ENCODE peak calls at places on chromosome 6, in ten cellular contexts. One of them, this sample, is unnamed.

GRCh38 chr6:165644586-165645266 is 18.3 kb downstream of the PDE10A start:
- DNase-seq in lower lobe of right lung: no peak
- DNase-seq in spleen: no peak
- DNase-seq in A549: no peak
- DNase-seq in ovary: no peak
- DNase-seq in sigmoid colon: no peak
- DNase-seq in lower leg skin: no peak
- DNase-seq in cardiac fibroblast: no peak
- DNase-seq in fibroblast of the aortic adventitia: no peak
- DNase-seq in brain microvascular endothelial cell: no peak
- DNase-seq in this sample: no peak

GRCh38 chr6:5865492-5866031 is 141.2 kb downstream of the NRN1 start:
- DNase-seq in lower lobe of right lung: no peak
- DNase-seq in spleen: no peak
- DNase-seq in A549: no peak
- DNase-seq in ovary: no peak
- DNase-seq in sigmoid colon: no peak
- DNase-seq in lower leg skin: no peak
- DNase-seq in cardiac fibroblast: no peak
- DNase-seq in fibroblast of the aortic adventitia: no peak
- DNase-seq in brain microvascular endothelial cell: no peak
- DNase-seq in this sample: no peak

GRCh38 chr6:33620584-33621395 is at the start of gene ITPR3:
- DNase-seq in lower lobe of right lung: peak; percentile 74
- DNase-seq in spleen: peak; percentile 92
- DNase-seq in A549: peak; percentile 66
- DNase-seq in ovary: peak; percentile 59
- DNase-seq in sigmoid colon: peak; percentile 80
- DNase-seq in lower leg skin: no peak
- DNase-seq in cardiac fibroblast: peak; percentile 88
- DNase-seq in fibroblast of the aortic adventitia: peak; percentile 92
- DNase-seq in brain microvascular endothelial cell: no peak
- DNase-seq in this sample: peak; percentile 87

GRCh38 chr6:116876635-116877611 is at the start of gene RFX6:
- DNase-seq in lower lobe of right lung: no peak
- DNase-seq in spleen: no peak
- DNase-seq in A549: no peak
- DNase-seq in ovary: no peak
- DNase-seq in sigmoid colon: no peak
- DNase-seq in lower leg skin: no peak
- DNase-seq in cardiac fibroblast: no peak
- DNase-seq in fibroblast of the aortic adventitia: no peak
- DNase-seq in brain microvascular endothelial cell: no peak
- DNase-seq in this sample: peak; percentile 10

GRCh38 chr6:92790381-92790780 is 629.0 kb downstream of the EPHA7 start:
- DNase-seq in lower lobe of right lung: no peak
- DNase-seq in spleen: no peak
- DNase-seq in A549: no peak
- DNase-seq in ovary: no peak
- DNase-seq in sigmoid colon: no peak
- DNase-seq in lower leg skin: no peak
- DNase-seq in cardiac fibroblast: no peak
- DNase-seq in fibroblast of the aortic adventitia: no peak
- DNase-seq in brain microvascular endothelial cell: no peak
- DNase-seq in this sample: no peak

GRCh38 chr6:92459606-92460005 is 959.8 kb downstream of the EPHA7 start:
- DNase-seq in lower lobe of right lung: no peak
- DNase-seq in spleen: no peak
- DNase-seq in A549: no peak
- DNase-seq in ovary: no peak
- DNase-seq in sigmoid colon: no peak
- DNase-seq in lower leg skin: no peak
- DNase-seq in cardiac fibroblast: no peak
- DNase-seq in fibroblast of the aortic adventitia: no peak
- DNase-seq in brain microvascular endothelial cell: no peak
- DNase-seq in this sample: no peak

GRCh38 chr6:57432162-57432561 is 114.7 kb downstream of the PRIM2 start:
- DNase-seq in lower lobe of right lung: no peak
- DNase-seq in spleen: no peak
- DNase-seq in A549: no peak
- DNase-seq in ovary: no peak
- DNase-seq in sigmoid colon: no peak
- DNase-seq in lower leg skin: no peak
- DNase-seq in cardiac fibroblast: peak; percentile 92
- DNase-seq in fibroblast of the aortic adventitia: peak; percentile 76
- DNase-seq in brain microvascular endothelial cell: no peak
- DNase-seq in this sample: peak; percentile 71

GRCh38 chr6:5108536-5108935 is 23.4 kb downstream of the PPP1R3G start:
- DNase-seq in lower lobe of right lung: no peak
- DNase-seq in spleen: no peak
- DNase-seq in A549: no peak
- DNase-seq in ovary: no peak
- DNase-seq in sigmoid colon: peak; percentile 54
- DNase-seq in lower leg skin: no peak
- DNase-seq in cardiac fibroblast: no peak
- DNase-seq in fibroblast of the aortic adventitia: no peak
- DNase-seq in brain microvascular endothelial cell: no peak
- DNase-seq in this sample: no peak

GRCh38 chr6:43468240-43468639 is 9.1 kb upstream of the TJAP1 start:
- DNase-seq in lower lobe of right lung: no peak
- DNase-seq in spleen: no peak
- DNase-seq in A549: no peak
- DNase-seq in ovary: no peak
- DNase-seq in sigmoid colon: no peak
- DNase-seq in lower leg skin: no peak
- DNase-seq in cardiac fibroblast: no peak
- DNase-seq in fibroblast of the aortic adventitia: no peak
- DNase-seq in brain microvascular endothelial cell: no peak
- DNase-seq in this sample: no peak

GRCh38 chr6:70134542-70134941 is 168.3 kb downstream of the COL9A1 start:
- DNase-seq in lower lobe of right lung: no peak
- DNase-seq in spleen: no peak
- DNase-seq in A549: no peak
- DNase-seq in ovary: no peak
- DNase-seq in sigmoid colon: no peak
- DNase-seq in lower leg skin: no peak
- DNase-seq in cardiac fibroblast: no peak
- DNase-seq in fibroblast of the aortic adventitia: no peak
- DNase-seq in brain microvascular endothelial cell: no peak
- DNase-seq in this sample: no peak

GRCh38 chr6:78398292-78398691 is 469.1 kb upstream of the IRAK1BP1 start:
- DNase-seq in lower lobe of right lung: no peak
- DNase-seq in spleen: no peak
- DNase-seq in A549: no peak
- DNase-seq in ovary: no peak
- DNase-seq in sigmoid colon: no peak
- DNase-seq in lower leg skin: no peak
- DNase-seq in cardiac fibroblast: no peak
- DNase-seq in fibroblast of the aortic adventitia: no peak
- DNase-seq in brain microvascular endothelial cell: no peak
- DNase-seq in this sample: no peak

GRCh38 chr6:75850026-75850385 is 101.0 kb downstream of the MYO6 start:
- DNase-seq in lower lobe of right lung: no peak
- DNase-seq in spleen: no peak
- DNase-seq in A549: no peak
- DNase-seq in ovary: no peak
- DNase-seq in sigmoid colon: no peak
- DNase-seq in lower leg skin: no peak
- DNase-seq in cardiac fibroblast: no peak
- DNase-seq in fibroblast of the aortic adventitia: no peak
- DNase-seq in brain microvascular endothelial cell: no peak
- DNase-seq in this sample: no peak

GRCh38 chr6:89430563-89430962 is 2.4 kb upstream of the ANKRD6 start:
- DNase-seq in lower lobe of right lung: no peak
- DNase-seq in spleen: no peak
- DNase-seq in A549: no peak
- DNase-seq in ovary: no peak
- DNase-seq in sigmoid colon: no peak
- DNase-seq in lower leg skin: no peak
- DNase-seq in cardiac fibroblast: no peak
- DNase-seq in fibroblast of the aortic adventitia: peak; percentile 49
- DNase-seq in brain microvascular endothelial cell: no peak
- DNase-seq in this sample: no peak

DNA sequence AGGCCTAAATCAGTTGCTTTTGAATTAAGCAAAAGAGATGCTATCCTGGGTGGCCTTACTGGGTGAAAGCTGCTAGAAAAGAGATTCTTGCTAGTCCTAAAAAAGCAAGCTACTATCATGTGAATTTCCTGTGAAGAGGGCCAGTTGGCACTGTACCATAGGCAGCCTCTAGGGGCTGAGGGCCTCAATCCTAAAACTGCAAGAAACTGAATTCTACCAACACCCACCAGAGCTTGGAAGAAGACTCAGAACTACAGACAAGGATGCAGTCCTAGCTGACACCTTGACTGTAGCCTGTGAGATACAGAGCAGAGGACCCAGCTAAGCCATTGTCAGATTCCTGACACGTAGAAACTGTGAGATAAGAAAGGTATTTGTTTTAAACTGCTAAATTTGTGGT is 24.5 kb downstream of the CLIC5 start:
- DNase-seq in lower lobe of right lung: no peak
- DNase-seq in spleen: no peak
- DNase-seq in A549: no peak
- DNase-seq in ovary: no peak
- DNase-seq in sigmoid colon: no peak
- DNase-seq in lower leg skin: no peak
- DNase-seq in cardiac fibroblast: no peak
- DNase-seq in fibroblast of the aortic adventitia: no peak
- DNase-seq in brain microvascular endothelial cell: no peak
- DNase-seq in this sample: no peak
- TF ChIP-seq CTCF in lower lobe of right lung: no peak
- TF ChIP-seq CTCF in spleen: no peak
- TF ChIP-seq CTCF in A549: no peak
- TF ChIP-seq CTCF in ovary: no peak
- TF ChIP-seq CTCF in sigmoid colon: no peak
- TF ChIP-seq CTCF in lower leg skin: no peak
- TF ChIP-seq CTCF in cardiac fibroblast: no peak
- TF ChIP-seq CTCF in fibroblast of the aortic adventitia: no peak
- TF ChIP-seq CTCF in brain microvascular endothelial cell: peak; percentile 47
- TF ChIP-seq CTCF in this sample: no peak

GRCh38 chr6:112018619-112019416 is 35.1 kb upstream of the CCN6 start:
- DNase-seq in lower lobe of right lung: no peak
- DNase-seq in spleen: no peak
- DNase-seq in A549: no peak
- DNase-seq in ovary: no peak
- DNase-seq in sigmoid colon: no peak
- DNase-seq in lower leg skin: peak; percentile 69
- DNase-seq in cardiac fibroblast: peak; percentile 73
- DNase-seq in fibroblast of the aortic adventitia: peak; percentile 49
- DNase-seq in brain microvascular endothelial cell: peak; percentile 42
- DNase-seq in this sample: no peak

GRCh38 chr6:112017169-112017568 is 36.7 kb upstream of the CCN6 start:
- DNase-seq in lower lobe of right lung: no peak
- DNase-seq in spleen: no peak
- DNase-seq in A549: no peak
- DNase-seq in ovary: no peak
- DNase-seq in sigmoid colon: no peak
- DNase-seq in lower leg skin: no peak
- DNase-seq in cardiac fibroblast: no peak
- DNase-seq in fibroblast of the aortic adventitia: no peak
- DNase-seq in brain microvascular endothelial cell: no peak
- DNase-seq in this sample: no peak

GRCh38 chr6:112016335-112016734 is 37.6 kb upstream of the CCN6 start:
- DNase-seq in lower lobe of right lung: no peak
- DNase-seq in spleen: no peak
- DNase-seq in A549: no peak
- DNase-seq in ovary: no peak
- DNase-seq in sigmoid colon: no peak
- DNase-seq in lower leg skin: peak; percentile 47
- DNase-seq in cardiac fibroblast: peak; percentile 94
- DNase-seq in fibroblast of the aortic adventitia: peak; percentile 65
- DNase-seq in brain microvascular endothelial cell: peak; percentile 72
- DNase-seq in this sample: no peak

GRCh38 chr6:112019619-112020018 is 34.3 kb upstream of the CCN6 start:
- DNase-seq in lower lobe of right lung: no peak
- DNase-seq in spleen: no peak
- DNase-seq in A549: no peak
- DNase-seq in ovary: no peak
- DNase-seq in sigmoid colon: no peak
- DNase-seq in lower leg skin: no peak
- DNase-seq in cardiac fibroblast: no peak
- DNase-seq in fibroblast of the aortic adventitia: no peak
- DNase-seq in brain microvascular endothelial cell: no peak
- DNase-seq in this sample: no peak

GRCh38 chr6:112017760-112018537 is 36.0 kb upstream of the CCN6 start:
- DNase-seq in lower lobe of right lung: no peak
- DNase-seq in spleen: no peak
- DNase-seq in A549: no peak
- DNase-seq in ovary: no peak
- DNase-seq in sigmoid colon: no peak
- DNase-seq in lower leg skin: no peak
- DNase-seq in cardiac fibroblast: no peak
- DNase-seq in fibroblast of the aortic adventitia: no peak
- DNase-seq in brain microvascular endothelial cell: no peak
- DNase-seq in this sample: no peak
- H3K4me3 ChIP-seq in lower lobe of right lung: no peak overlapping the region
- H3K4me3 ChIP-seq in spleen: no peak overlapping the region
- H3K4me3 ChIP-seq in A549: no peak overlapping the region
- H3K4me3 ChIP-seq in ovary: no peak overlapping the region
- H3K4me3 ChIP-seq in sigmoid colon: no peak overlapping the region
- H3K4me3 ChIP-seq in lower leg skin: no peak overlapping the region
- H3K4me3 ChIP-seq in cardiac fibroblast: no peak overlapping the region
- H3K4me3 ChIP-seq in fibroblast of the aortic adventitia: no peak overlapping the region
- H3K4me3 ChIP-seq in brain microvascular endothelial cell: no peak overlapping the region
- H3K4me3 ChIP-seq in this sample: no peak overlapping the region

GRCh38 chr6:40577672-40578071 is 9.5 kb downstream of the LRFN2 start:
- DNase-seq in lower lobe of right lung: no peak
- DNase-seq in spleen: no peak
- DNase-seq in A549: no peak
- DNase-seq in ovary: no peak
- DNase-seq in sigmoid colon: no peak
- DNase-seq in lower leg skin: no peak
- DNase-seq in cardiac fibroblast: no peak
- DNase-seq in fibroblast of the aortic adventitia: no peak
- DNase-seq in brain microvascular endothelial cell: no peak
- DNase-seq in this sample: no peak
- TF ChIP-seq CTCF in lower lobe of right lung: no peak
- TF ChIP-seq CTCF in spleen: no peak
- TF ChIP-seq CTCF in A549: no peak
- TF ChIP-seq CTCF in ovary: no peak
- TF ChIP-seq CTCF in sigmoid colon: no peak
- TF ChIP-seq CTCF in lower leg skin: no peak
- TF ChIP-seq CTCF in cardiac fibroblast: peak; percentile 4
- TF ChIP-seq CTCF in fibroblast of the aortic adventitia: peak; percentile 39
- TF ChIP-seq CTCF in brain microvascular endothelial cell: peak; percentile 32
- TF ChIP-seq CTCF in this sample: no peak

DNA sequence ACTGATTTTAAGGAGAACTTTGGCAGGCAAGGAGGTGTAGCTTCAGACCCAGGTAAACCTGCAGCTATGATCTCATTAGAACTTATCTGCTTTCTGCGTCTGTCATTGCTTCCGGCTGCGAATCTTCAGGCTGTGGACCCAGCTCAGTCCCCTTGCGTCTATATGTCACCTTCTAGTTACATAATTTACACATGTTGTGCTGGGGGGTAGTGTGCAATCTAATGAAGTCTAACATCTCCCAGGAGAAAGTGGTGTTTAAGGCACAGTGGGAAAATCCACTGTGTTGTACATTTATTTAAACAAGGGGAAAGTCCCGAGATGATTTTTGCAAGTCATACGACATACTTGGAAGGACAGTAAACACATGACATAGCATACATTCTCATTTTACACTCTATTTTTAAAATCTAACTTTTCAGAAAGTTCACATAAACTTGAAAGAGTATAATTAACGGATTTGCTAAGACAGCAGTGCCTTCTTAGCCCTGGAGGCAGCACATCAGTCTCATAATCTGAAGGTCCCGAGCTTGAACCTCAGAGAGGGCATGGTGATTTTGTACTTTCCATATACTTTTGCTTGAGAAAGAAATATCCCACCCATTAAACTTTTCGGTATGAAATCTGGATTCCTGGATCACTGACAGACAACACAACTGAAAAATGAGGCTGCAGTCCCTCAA is 35.2 kb downstream of the GPX6 start:
- DNase-seq in lower lobe of right lung: no peak
- DNase-seq in spleen: no peak
- DNase-seq in A549: no peak
- DNase-seq in ovary: no peak
- DNase-seq in sigmoid colon: no peak
- DNase-seq in lower leg skin: no peak
- DNase-seq in cardiac fibroblast: no peak
- DNase-seq in fibroblast of the aortic adventitia: no peak
- DNase-seq in brain microvascular endothelial cell: no peak
- DNase-seq in this sample: no peak
- H3K4me3 ChIP-seq in lower lobe of right lung: no peak overlapping the region
- H3K4me3 ChIP-seq in spleen: no peak overlapping the region
- H3K4me3 ChIP-seq in A549: no peak overlapping the region
- H3K4me3 ChIP-seq in ovary: no peak overlapping the region
- H3K4me3 ChIP-seq in sigmoid colon: no peak overlapping the region
- H3K4me3 ChIP-seq in lower leg skin: no peak overlapping the region
- H3K4me3 ChIP-seq in cardiac fibroblast: no peak overlapping the region
- H3K4me3 ChIP-seq in fibroblast of the aortic adventitia: no peak overlapping the region
- H3K4me3 ChIP-seq in brain microvascular endothelial cell: no peak overlapping the region
- H3K4me3 ChIP-seq in this sample: no peak overlapping the region